ENCODE peak calls at places on chromosomes 1 and 21, in seven cellular contexts. One of them, this sample, is unnamed.

GRCh38 chr1:114597949-114598348 is 16.5 kb upstream of the BCAS2 start:
- DNase-seq in H9: no peak
- DNase-seq in mesothelial cell of epicardium: no peak
- DNase-seq in foreskin fibroblast: peak
- DNase-seq in GM10248: no peak
- DNase-seq in CD8-positive, alpha-beta T cell: no peak
- DNase-seq in CD4-positive, alpha-beta T cell: no peak
- DNase-seq in this sample: no peak

GRCh38 chr21:39715804-39716397 is 29.1 kb upstream of the IGSF5 start:
- DNase-seq in GM10248: peak
- DNase-seq in H9: peak
- DNase-seq in CD8-positive, alpha-beta T cell: peak
- DNase-seq in foreskin fibroblast: peak
- DNase-seq in mesothelial cell of epicardium: peak
- DNase-seq in CD4-positive, alpha-beta T cell: no peak
- DNase-seq in this sample: peak

GRCh38 chr1:171433451-171433850 is 51.9 kb upstream of the PRRC2C start:
- DNase-seq in H9: no peak
- DNase-seq in mesothelial cell of epicardium: no peak
- DNase-seq in CD8-positive, alpha-beta T cell: no peak
- DNase-seq in foreskin fibroblast: peak
- DNase-seq in CD4-positive, alpha-beta T cell: no peak
- DNase-seq in GM10248: no peak
- DNase-seq in this sample: no peak

GRCh38 chr1:178407662-178408061 is 89.1 kb downstream of the CLEC20A start:
- DNase-seq in mesothelial cell of epicardium: no peak
- DNase-seq in CD8-positive, alpha-beta T cell: no peak
- DNase-seq in CD4-positive, alpha-beta T cell: no peak
- DNase-seq in H9: no peak
- DNase-seq in GM10248: no peak
- DNase-seq in foreskin fibroblast: no peak
- DNase-seq in this sample: no peak

GRCh38 chr21:33531007-33531406 is 10.9 kb downstream of the GART start:
- DNase-seq in CD8-positive, alpha-beta T cell: no peak
- DNase-seq in H9: no peak
- DNase-seq in CD4-positive, alpha-beta T cell: no peak
- DNase-seq in GM10248: no peak
- DNase-seq in mesothelial cell of epicardium: no peak
- DNase-seq in foreskin fibroblast: no peak
- DNase-seq in this sample: no peak

GRCh38 chr1:57826535-57826934 is 402.7 kb upstream of the DAB1 start:
- DNase-seq in GM10248: no peak
- DNase-seq in CD8-positive, alpha-beta T cell: no peak
- DNase-seq in mesothelial cell of epicardium: no peak
- DNase-seq in H9: no peak
- DNase-seq in CD4-positive, alpha-beta T cell: no peak
- DNase-seq in foreskin fibroblast: no peak
- DNase-seq in this sample: no peak

GRCh38 chr21:17554120-17554519 is 41.3 kb downstream of the CXADR start:
- DNase-seq in mesothelial cell of epicardium: no peak
- DNase-seq in CD8-positive, alpha-beta T cell: no peak
- DNase-seq in CD4-positive, alpha-beta T cell: no peak
- DNase-seq in foreskin fibroblast: no peak
- DNase-seq in GM10248: no peak
- DNase-seq in H9: no peak
- DNase-seq in this sample: no peak

GRCh38 chr21:41604583-41605041 is 96.7 kb upstream of the TMPRSS2 start:
- DNase-seq in H9: peak
- DNase-seq in mesothelial cell of epicardium: no peak
- DNase-seq in GM10248: no peak
- DNase-seq in CD4-positive, alpha-beta T cell: no peak
- DNase-seq in CD8-positive, alpha-beta T cell: no peak
- DNase-seq in foreskin fibroblast: no peak
- DNase-seq in this sample: no peak

GRCh38 chr1:171506525-171507304 is 21.4 kb downstream of the PRRC2C start:
- DNase-seq in CD4-positive, alpha-beta T cell: no peak
- DNase-seq in CD8-positive, alpha-beta T cell: no peak
- DNase-seq in mesothelial cell of epicardium: no peak
- DNase-seq in GM10248: no peak
- DNase-seq in H9: no peak
- DNase-seq in foreskin fibroblast: no peak
- DNase-seq in this sample: no peak

GRCh38 chr1:110879758-110880606 is 7.0 kb downstream of the CD53 start:
- DNase-seq in CD8-positive, alpha-beta T cell: peak
- DNase-seq in GM10248: peak
- DNase-seq in mesothelial cell of epicardium: no peak
- DNase-seq in foreskin fibroblast: no peak
- DNase-seq in CD4-positive, alpha-beta T cell: no peak
- DNase-seq in H9: no peak
- DNase-seq in this sample: no peak

GRCh38 chr1:67459068-67459467 is 28.9 kb upstream of the SERBP1 start:
- DNase-seq in mesothelial cell of epicardium: no peak
- DNase-seq in GM10248: no peak
- DNase-seq in foreskin fibroblast: no peak
- DNase-seq in H9: peak
- DNase-seq in CD8-positive, alpha-beta T cell: no peak
- DNase-seq in CD4-positive, alpha-beta T cell: no peak
- DNase-seq in this sample: no peak

GRCh38 chr1:198490224-198490623 is 50.3 kb downstream of the ATP6V1G3 start:
- DNase-seq in mesothelial cell of epicardium: no peak
- DNase-seq in CD4-positive, alpha-beta T cell: no peak
- DNase-seq in CD8-positive, alpha-beta T cell: no peak
- DNase-seq in H9: no peak
- DNase-seq in GM10248: no peak
- DNase-seq in foreskin fibroblast: no peak
- DNase-seq in this sample: no peak

GRCh38 chr21:42071146-42071737 is at the start of gene UMODL1:
- DNase-seq in mesothelial cell of epicardium: no peak
- DNase-seq in CD8-positive, alpha-beta T cell: no peak
- DNase-seq in foreskin fibroblast: no peak
- DNase-seq in CD4-positive, alpha-beta T cell: no peak
- DNase-seq in H9: no peak
- DNase-seq in GM10248: no peak
- DNase-seq in this sample: no peak

GRCh38 chr21:46357684-46358425 is 33.9 kb downstream of the PCNT start:
- DNase-seq in CD4-positive, alpha-beta T cell: no peak
- DNase-seq in H9: no peak
- DNase-seq in mesothelial cell of epicardium: no peak
- DNase-seq in CD8-positive, alpha-beta T cell: no peak
- DNase-seq in GM10248: no peak
- DNase-seq in foreskin fibroblast: no peak
- DNase-seq in this sample: no peak

GRCh38 chr1:165899461-165899941 is 72.1 kb downstream of the UCK2 start:
- DNase-seq in CD4-positive, alpha-beta T cell: no peak
- DNase-seq in foreskin fibroblast: no peak
- DNase-seq in GM10248: no peak
- DNase-seq in CD8-positive, alpha-beta T cell: no peak
- DNase-seq in H9: peak
- DNase-seq in mesothelial cell of epicardium: no peak
- DNase-seq in this sample: no peak

GRCh38 chr21:38787461-38788274 is 18.1 kb upstream of the ETS2 start:
- DNase-seq in H9: peak
- DNase-seq in GM10248: peak
- DNase-seq in foreskin fibroblast: no peak
- DNase-seq in mesothelial cell of epicardium: no peak
- DNase-seq in CD8-positive, alpha-beta T cell: no peak
- DNase-seq in CD4-positive, alpha-beta T cell: no peak
- DNase-seq in this sample: peak

GRCh38 chr1:162696286-162696862 is 64.1 kb downstream of the DDR2 start:
- DNase-seq in CD4-positive, alpha-beta T cell: no peak
- DNase-seq in CD8-positive, alpha-beta T cell: no peak
- DNase-seq in foreskin fibroblast: peak
- DNase-seq in GM10248: no peak
- DNase-seq in H9: peak
- DNase-seq in mesothelial cell of epicardium: peak
- DNase-seq in this sample: peak

GRCh38 chr1:43435146-43436145 is 18.3 kb downstream of the HYI start:
- DNase-seq in GM10248: no peak
- DNase-seq in foreskin fibroblast: peak
- DNase-seq in H9: no peak
- DNase-seq in mesothelial cell of epicardium: no peak
- DNase-seq in CD4-positive, alpha-beta T cell: no peak
- DNase-seq in CD8-positive, alpha-beta T cell: no peak
- DNase-seq in this sample: no peak

GRCh38 chr21:43345046-43345745 is 81.7 kb downstream of the SIK1 start:
- DNase-seq in foreskin fibroblast: no peak
- DNase-seq in GM10248: no peak
- DNase-seq in H9: no peak
- DNase-seq in CD8-positive, alpha-beta T cell: no peak
- DNase-seq in CD4-positive, alpha-beta T cell: no peak
- DNase-seq in mesothelial cell of epicardium: no peak
- DNase-seq in this sample: no peak

GRCh38 chr1:32068891-32069590 is 3.7 kb upstream of the TMEM39B start:
- DNase-seq in CD8-positive, alpha-beta T cell: no peak
- DNase-seq in mesothelial cell of epicardium: no peak
- DNase-seq in foreskin fibroblast: peak
- DNase-seq in CD4-positive, alpha-beta T cell: no peak
- DNase-seq in GM10248: no peak
- DNase-seq in H9: no peak
- DNase-seq in this sample: no peak

GRCh38 chr1:32062867-32063230 is 9.9 kb upstream of the TMEM39B start:
- DNase-seq in CD4-positive, alpha-beta T cell: no peak
- DNase-seq in mesothelial cell of epicardium: no peak
- DNase-seq in foreskin fibroblast: no peak
- DNase-seq in GM10248: no peak
- DNase-seq in CD8-positive, alpha-beta T cell: no peak
- DNase-seq in H9: no peak
- DNase-seq in this sample: no peak

GRCh38 chr1:32066489-32066873 is 6.3 kb upstream of the TMEM39B start:
- DNase-seq in GM10248: no peak
- DNase-seq in H9: no peak
- DNase-seq in CD4-positive, alpha-beta T cell: no peak
- DNase-seq in mesothelial cell of epicardium: no peak
- DNase-seq in CD8-positive, alpha-beta T cell: peak
- DNase-seq in foreskin fibroblast: peak
- DNase-seq in this sample: no peak

GRCh38 chr1:32060914-32061313 is 11.8 kb upstream of the TMEM39B start:
- DNase-seq in CD8-positive, alpha-beta T cell: no peak
- DNase-seq in GM10248: no peak
- DNase-seq in CD4-positive, alpha-beta T cell: no peak
- DNase-seq in foreskin fibroblast: no peak
- DNase-seq in H9: no peak
- DNase-seq in mesothelial cell of epicardium: no peak
- DNase-seq in this sample: no peak

DNA sequence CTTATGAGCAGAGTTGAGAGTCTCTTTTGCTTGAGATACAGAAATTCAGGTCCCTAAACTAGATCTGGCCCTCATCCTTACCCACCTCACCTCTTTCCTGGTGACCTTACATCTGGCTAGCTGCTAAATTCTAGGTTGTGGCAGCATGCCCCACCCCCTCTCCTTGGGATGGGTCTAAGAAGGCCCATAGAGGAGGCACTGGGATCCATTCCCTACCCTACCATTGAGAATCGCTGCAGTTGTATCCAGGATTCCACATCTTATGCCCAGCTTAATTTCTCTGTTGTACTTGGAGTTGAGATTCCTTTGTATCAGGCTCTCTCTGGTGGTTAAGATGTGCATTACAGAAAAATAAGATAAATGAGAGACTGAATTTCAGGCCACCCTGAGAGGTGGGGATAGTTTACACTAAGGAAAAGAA is 9.5 kb upstream of the TMEM39B start:
- DNase-seq in foreskin fibroblast: no peak
- DNase-seq in H9: no peak
- DNase-seq in CD4-positive, alpha-beta T cell: no peak
- DNase-seq in CD8-positive, alpha-beta T cell: no peak
- DNase-seq in GM10248: peak
- DNase-seq in mesothelial cell of epicardium: no peak
- DNase-seq in this sample: no peak
- TF ChIP-seq CTCF in foreskin fibroblast: peak
- TF ChIP-seq CTCF in H9: peak
- TF ChIP-seq CTCF in CD4-positive, alpha-beta T cell: peak
- TF ChIP-seq CTCF in CD8-positive, alpha-beta T cell: peak
- TF ChIP-seq CTCF in GM10248: peak
- TF ChIP-seq CTCF in mesothelial cell of epicardium: peak
- TF ChIP-seq CTCF in this sample: peak

DNA sequence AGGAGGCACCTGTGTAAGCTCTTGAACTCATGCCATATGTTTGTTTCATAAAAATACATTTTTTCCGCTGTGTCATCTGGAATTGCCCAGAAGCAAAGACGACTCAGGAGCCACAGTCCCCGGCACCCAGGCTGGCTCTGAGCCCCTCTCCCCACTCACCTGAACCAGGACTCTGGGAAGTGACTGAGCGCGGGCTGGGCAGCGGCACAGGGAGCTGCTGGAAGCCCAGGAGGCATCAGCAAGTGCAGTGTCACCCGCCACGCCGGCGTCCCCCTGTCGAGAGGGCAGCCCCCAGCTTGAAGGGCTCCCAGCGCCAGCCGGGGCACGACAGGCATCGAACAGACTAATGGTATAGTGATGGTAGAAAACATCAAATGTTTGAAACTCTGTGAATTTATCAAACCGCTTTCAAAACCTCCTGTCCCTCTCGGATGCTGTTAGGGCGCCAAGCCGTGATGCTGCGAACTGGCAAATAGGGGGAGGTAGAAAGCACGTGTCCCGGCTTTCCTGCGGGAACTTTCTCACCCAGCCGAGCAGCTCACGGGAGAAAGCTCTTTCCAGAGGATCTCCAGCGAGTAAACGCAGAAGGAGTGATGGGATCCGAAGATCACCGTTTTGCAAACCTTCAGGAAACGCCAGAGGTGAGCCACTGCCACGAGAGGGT is 57.8 kb upstream of the COL18A1 start:
- DNase-seq in GM10248: no peak
- DNase-seq in CD4-positive, alpha-beta T cell: no peak
- DNase-seq in mesothelial cell of epicardium: no peak
- DNase-seq in CD8-positive, alpha-beta T cell: no peak
- DNase-seq in H9: no peak
- DNase-seq in foreskin fibroblast: no peak
- DNase-seq in this sample: no peak
- TF ChIP-seq CTCF in GM10248: no peak
- TF ChIP-seq CTCF in CD4-positive, alpha-beta T cell: no peak
- TF ChIP-seq CTCF in mesothelial cell of epicardium: no peak
- TF ChIP-seq CTCF in CD8-positive, alpha-beta T cell: no peak
- TF ChIP-seq CTCF in H9: peak
- TF ChIP-seq CTCF in foreskin fibroblast: no peak
- TF ChIP-seq CTCF in this sample: no peak

GRCh38 chr1:73627723-73628122 is 570.3 kb downstream of the LRRIQ3 start:
- DNase-seq in H9: no peak
- DNase-seq in CD4-positive, alpha-beta T cell: no peak
- DNase-seq in foreskin fibroblast: no peak
- DNase-seq in GM10248: no peak
- DNase-seq in CD8-positive, alpha-beta T cell: no peak
- DNase-seq in mesothelial cell of epicardium: no peak
- DNase-seq in this sample: no peak
- TF ChIP-seq CTCF in H9: peak
- TF ChIP-seq CTCF in CD4-positive, alpha-beta T cell: no peak
- TF ChIP-seq CTCF in foreskin fibroblast: no peak
- TF ChIP-seq CTCF in GM10248: no peak
- TF ChIP-seq CTCF in CD8-positive, alpha-beta T cell: no peak
- TF ChIP-seq CTCF in mesothelial cell of epicardium: no peak
- TF ChIP-seq CTCF in this sample: no peak

DNA sequence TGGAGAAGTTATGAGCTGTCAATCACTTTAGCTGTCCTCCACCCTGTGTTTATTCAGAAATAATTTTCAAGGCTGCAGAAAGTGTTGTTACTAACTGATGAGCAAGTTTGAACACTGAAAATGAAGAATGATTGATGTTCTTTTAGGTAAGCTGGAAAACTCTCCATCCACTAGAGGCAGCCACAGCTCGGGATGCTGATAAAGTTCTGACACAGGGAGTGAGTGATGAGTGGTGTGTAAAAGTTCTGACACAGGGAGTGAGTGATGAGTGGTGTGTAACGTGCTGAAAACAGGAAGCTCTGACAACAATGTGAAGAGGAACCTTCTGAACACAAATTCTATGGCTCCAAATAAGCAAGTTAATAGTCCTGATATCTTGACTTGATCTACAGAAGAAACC is 197.5 kb upstream of the PTBP2 start:
- DNase-seq in mesothelial cell of epicardium: no peak
- DNase-seq in CD8-positive, alpha-beta T cell: no peak
- DNase-seq in foreskin fibroblast: no peak
- DNase-seq in CD4-positive, alpha-beta T cell: no peak
- DNase-seq in H9: no peak
- DNase-seq in GM10248: no peak
- DNase-seq in this sample: no peak
- TF ChIP-seq CTCF in mesothelial cell of epicardium: no peak
- TF ChIP-seq CTCF in CD8-positive, alpha-beta T cell: no peak
- TF ChIP-seq CTCF in foreskin fibroblast: no peak
- TF ChIP-seq CTCF in CD4-positive, alpha-beta T cell: no peak
- TF ChIP-seq CTCF in H9: no peak
- TF ChIP-seq CTCF in GM10248: no peak
- TF ChIP-seq CTCF in this sample: no peak